ENCODE peak calls at places on chromosomes 13 and 19, in five cellular contexts. R is thoracic aorta, H is epithelial cell of esophagus, Z is astrocyte of the spinal cord, D is upper lobe of right lung. F is an unnamed sample.
A peak's percentile ranks its signal among the peaks of the same experiment; 100 is the strongest.

GRCh38 chr19:15779756-15780476 is 7.5 kb upstream of the OR10H5 start:
- DNase-seq in R (peak; percentile 21), H (no peak), Z (no peak), D (no peak), F (no peak)

GRCh38 chr13:20828540-20829364 is 55.0 kb upstream of the EEF1AKMT1 start:
- DNase-seq in R (no peak), H (peak; percentile 56), Z (peak; percentile 70), D (no peak), F (no peak)

GRCh38 chr19:16385821-16386220 is 61.2 kb downstream of the KLF2 start:
- DNase-seq in R (no peak), H (no peak), Z (no peak), D (no peak), F (no peak)

GRCh38 chr19:7196721-7197168 is 97.5 kb downstream of the INSR start:
- DNase-seq in R (peak; percentile 8), H (no peak), Z (no peak), D (peak; percentile 62), F (no peak)

GRCh38 chr13:73940098-73940497 is 194.1 kb downstream of the KLF12 start:
- DNase-seq in R (no peak), H (no peak), Z (no peak), D (no peak), F (no peak)

GRCh38 chr19:2330632-2331284 is 2.3 kb downstream of the SPPL2B start:
- DNase-seq in R (no peak), H (no peak), Z (no peak), D (no peak), F (no peak)

GRCh38 chr19:53394974-53395839 is at the start of gene ZNF765:
- DNase-seq in R (peak; percentile 90), H (peak; percentile 95), Z (peak; percentile 91), D (peak; percentile 97), F (peak; percentile 56)

GRCh38 chr13:96119921-96120320 is 30.0 kb downstream of the HS6ST3 start:
- DNase-seq in R (no peak), H (no peak), Z (no peak), D (no peak), F (no peak)

GRCh38 chr19:45133661-45134060 is 27.1 kb downstream of the NKPD1 start:
- DNase-seq in R (no peak), H (no peak), Z (no peak), D (no peak), F (no peak)

GRCh38 chr19:45419396-45419795 is 4.3 kb downstream of the ERCC1 start:
- DNase-seq in R (no peak), H (no peak), Z (no peak), D (peak; percentile 66), F (no peak)

GRCh38 chr19:35098413-35099049 is 17.1 kb upstream of the FXYD3 start:
- DNase-seq in R (no peak), H (peak; percentile 77), Z (no peak), D (no peak), F (no peak)

GRCh38 chr19:1076951-1077350 is 10.0 kb downstream of the ARHGAP45 start:
- DNase-seq in R (no peak), H (peak; percentile 66), Z (no peak), D (peak; percentile 88), F (no peak)

GRCh38 chr19:29014857-29015436 is 198.0 kb downstream of the UQCRFS1 start:
- DNase-seq in R (no peak), H (no peak), Z (no peak), D (no peak), F (no peak)

GRCh38 chr19:44907613-44908012 is 2.0 kb downstream of the APOE start:
- DNase-seq in R (no peak), H (no peak), Z (no peak), D (no peak), F (no peak)

GRCh38 chr19:3039641-3040077 is 10.6 kb upstream of the TLE2 start:
- DNase-seq in R (no peak), H (no peak), Z (no peak), D (peak; percentile 63), F (no peak)

GRCh38 chr13:33348366-33348765 is 62.8 kb upstream of the STARD13 start:
- DNase-seq in R (no peak), H (no peak), Z (peak; percentile 33), D (no peak), F (no peak)

GRCh38 chr19:371501-372160 is 27.0 kb upstream of the MIER2 start:
- DNase-seq in R (no peak), H (no peak), Z (no peak), D (no peak), F (no peak)

GRCh38 chr19:45668342-45668871 is 386 bp downstream of the GIPR start:
- DNase-seq in R (no peak), H (no peak), Z (no peak), D (no peak), F (no peak)

GRCh38 chr19:13627531-13627930 is 121.3 kb upstream of the CACNA1A start:
- DNase-seq in R (no peak), H (no peak), Z (no peak), D (no peak), F (no peak)
- H3K4me3 ChIP-seq in R (no peak overlapping the region), H (no peak overlapping the region), Z (no peak overlapping the region), D (no peak overlapping the region), F (no peak overlapping the region)

GRCh38 chr19:55927991-55928390 is 4.1 kb downstream of the NLRP13 start:
- DNase-seq in R (no peak), H (no peak), Z (no peak), D (no peak), F (no peak)

GRCh38 chr19:55923556-55923955 is 8.6 kb downstream of the NLRP13 start:
- DNase-seq in R (no peak), H (no peak), Z (no peak), D (no peak), F (no peak)
- H3K4me3 ChIP-seq in R (no peak overlapping the region), H (no peak overlapping the region), Z (no peak overlapping the region), D (no peak overlapping the region), F (no peak overlapping the region)

DNA sequence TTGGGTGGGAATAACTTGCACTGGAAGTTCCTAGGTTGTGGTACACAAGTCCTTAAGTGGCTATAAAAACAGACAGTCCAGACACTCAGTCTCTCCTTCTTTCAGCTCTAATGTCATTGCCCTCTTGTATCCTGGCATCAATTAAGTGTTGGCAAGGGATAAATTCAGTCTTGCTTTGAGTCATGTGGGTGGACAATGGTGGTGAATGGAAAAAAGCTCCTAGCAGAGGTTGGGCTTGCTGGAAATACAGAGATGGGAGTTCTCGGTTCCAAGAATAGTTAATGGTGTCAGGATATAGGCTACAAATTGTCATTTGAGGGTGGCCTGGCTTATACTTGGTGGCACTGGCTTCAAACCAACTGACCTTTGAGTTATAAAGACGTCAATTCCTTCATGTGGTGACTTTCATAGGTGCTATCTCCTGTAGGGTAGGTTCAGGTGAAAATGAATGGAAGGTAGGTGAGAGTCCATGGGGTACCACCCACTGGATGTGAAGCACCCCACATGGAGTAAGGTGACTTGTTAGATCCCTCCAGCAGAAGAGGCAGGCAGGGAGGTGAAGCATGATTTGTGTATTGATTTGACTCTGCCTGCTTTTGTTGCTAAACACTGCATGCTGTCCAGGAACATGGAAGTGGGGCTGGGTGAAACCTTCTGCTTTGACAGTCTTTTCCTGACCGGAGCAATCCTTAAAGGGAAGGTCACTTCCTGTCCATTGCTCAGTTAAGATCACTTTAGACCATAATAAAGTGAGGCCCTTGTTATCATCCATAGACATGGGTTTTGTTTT is 102.0 kb downstream of the LACC1 start:
- DNase-seq in R (no peak), H (no peak), Z (no peak), D (no peak), F (no peak)
- H3K4me3 ChIP-seq in R (no peak overlapping the region), H (no peak overlapping the region), Z (no peak overlapping the region), D (no peak overlapping the region), F (no peak overlapping the region)

DNA sequence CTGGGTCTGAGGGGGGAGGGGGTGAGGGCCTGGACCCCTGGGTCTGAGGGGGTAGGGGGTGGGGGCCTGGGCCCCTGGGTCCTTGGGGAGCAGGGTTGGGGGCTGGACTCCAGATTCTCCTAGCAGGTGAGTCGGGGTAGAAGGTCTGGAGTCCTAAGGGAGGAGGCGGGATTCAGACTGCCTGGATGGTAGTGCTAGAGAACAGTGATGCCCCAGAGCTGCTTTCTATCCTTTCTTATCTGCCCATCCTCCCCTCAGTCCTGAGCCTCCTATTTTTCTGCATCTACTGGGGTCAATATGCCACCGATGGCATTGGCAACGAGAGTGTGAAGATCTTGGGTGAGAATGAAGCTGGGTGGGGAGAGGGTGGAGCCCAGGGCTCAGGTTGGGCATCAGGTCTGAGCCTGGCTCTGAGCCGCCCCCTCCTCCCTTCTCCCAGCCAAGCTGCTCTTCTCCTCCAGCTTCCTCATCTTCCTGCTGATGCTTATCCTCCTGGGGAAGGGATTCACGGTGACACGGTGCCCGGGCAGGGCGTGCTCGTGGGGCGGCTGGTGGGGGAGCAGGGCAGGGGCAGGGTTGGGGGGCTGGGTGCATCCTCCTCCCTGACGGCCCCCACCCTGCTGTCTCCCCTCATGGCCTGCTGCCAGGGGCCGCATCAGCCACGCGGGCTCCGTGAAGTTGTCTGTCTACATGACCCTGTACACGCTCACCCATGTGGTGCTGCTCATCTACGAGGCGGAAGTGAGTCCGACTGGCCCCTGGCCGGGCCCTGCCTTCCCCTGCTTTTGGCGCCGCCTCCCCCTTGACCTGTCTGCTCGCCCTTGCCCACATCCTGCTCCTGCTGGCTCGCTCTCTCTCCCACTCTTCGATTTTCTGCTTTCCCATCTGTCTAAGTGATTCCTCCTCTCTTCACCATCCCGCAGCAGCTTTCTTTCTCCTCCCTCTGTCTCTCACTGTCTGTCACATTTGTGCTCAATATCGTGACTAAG is 3.4 kb downstream of the TMEM145 start:
- DNase-seq in R (no peak), H (no peak), Z (no peak), D (peak; percentile 80), F (no peak)
- H3K4me3 ChIP-seq in R (no peak overlapping the region), H (no peak overlapping the region), Z (no peak overlapping the region), D (peak overlapping the region; percentile 2), F (no peak overlapping the region)

GRCh38 chr13:26784704-26785639 is 24.4 kb upstream of the GPR12 start:
- DNase-seq in R (no peak), H (no peak), Z (no peak), D (no peak), F (no peak)
- H3K4me3 ChIP-seq in R (peak overlapping the region; percentile 42), H (no peak overlapping the region), Z (no peak overlapping the region), D (no peak overlapping the region), F (no peak overlapping the region)

DNA sequence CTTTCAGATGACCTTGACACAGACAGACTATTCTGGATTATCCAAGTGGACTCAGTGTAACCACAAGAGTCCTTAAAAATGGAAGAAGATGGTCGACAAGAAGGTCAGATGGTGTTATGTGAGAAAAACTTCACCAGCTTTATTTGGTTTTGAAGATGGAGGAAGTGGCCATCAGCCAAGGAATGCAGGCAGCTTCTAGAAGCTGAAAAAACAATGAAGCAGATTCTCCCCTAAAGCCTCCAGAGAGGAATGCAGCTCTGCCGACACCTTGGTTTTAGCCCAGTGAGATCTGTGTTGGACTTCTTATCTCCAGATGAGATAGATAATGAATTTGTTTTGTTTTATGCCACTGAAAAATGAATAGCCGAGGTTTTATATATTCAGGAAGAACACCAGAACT is 501.5 kb downstream of the DCT start:
- DNase-seq in R (no peak), H (no peak), Z (no peak), D (no peak), F (no peak)
- H3K4me3 ChIP-seq in R (no peak overlapping the region), H (no peak overlapping the region), Z (no peak overlapping the region), D (no peak overlapping the region), F (no peak overlapping the region)